ENCODE peak calls at places on chromosome 11, in ten cellular contexts. J, Y, A, C, R, V, U, X, O and N are unnamed samples.

GRCh38 chr11:30855383-30856006 is 269.3 kb upstream of the MPPED2 start:
- DNase-seq in J (no peak), Y (no peak), A (peak; percentile 46), C (no peak), R (no peak), V (no peak), U (no peak), X (peak; percentile 29), O (no peak), N (peak; percentile 59)

GRCh38 chr11:111421251-111421650 is 42.2 kb upstream of the POU2AF1 start:
- DNase-seq in J (no peak), Y (no peak), A (no peak), C (no peak), R (no peak), V (no peak), U (no peak), X (no peak), O (no peak), N (no peak)

GRCh38 chr11:62601114-62601363 is 626 bp downstream of the MTA2 start:
- DNase-seq in J (no peak), Y (no peak), A (no peak), C (no peak), R (no peak), V (peak; percentile 54), U (no peak), X (no peak), O (no peak), N (peak; percentile 70)

GRCh38 chr11:112042161-112042960 is 17.2 kb downstream of the DLAT start:
- DNase-seq in J (peak; percentile 39), Y (no peak), A (peak; percentile 12), C (peak; percentile 64), R (no peak), V (no peak), U (peak; percentile 62), X (peak; percentile 26), O (no peak), N (peak; percentile 17)

GRCh38 chr11:111395749-111396148 is 16.7 kb upstream of the POU2AF1 start:
- DNase-seq in J (no peak), Y (no peak), A (no peak), C (no peak), R (no peak), V (no peak), U (no peak), X (no peak), O (no peak), N (no peak)

GRCh38 chr11:30914143-30914762 is 328.1 kb upstream of the MPPED2 start:
- DNase-seq in J (peak; percentile 40), Y (peak; percentile 88), A (peak; percentile 65), C (peak; percentile 15), R (peak; percentile 56), V (peak; percentile 31), U (peak; percentile 83), X (peak; percentile 48), O (peak; percentile 73), N (peak; percentile 29)

GRCh38 chr11:12066799-12067508 is 43.4 kb upstream of the MICAL2 start:
- DNase-seq in J (peak; percentile 49), Y (peak; percentile 48), A (peak; percentile 67), C (no peak), R (no peak), V (peak; percentile 66), U (peak; percentile 98), X (peak; percentile 56), O (peak; percentile 66), N (peak; percentile 64)

GRCh38 chr11:70066136-70066520 is 12.0 kb upstream of the ANO1 start:
- DNase-seq in J (no peak), Y (no peak), A (no peak), C (no peak), R (no peak), V (no peak), U (no peak), X (no peak), O (no peak), N (no peak)

GRCh38 chr11:111077938-111078337 is 167.6 kb upstream of the POU2AF2 start:
- DNase-seq in J (peak; percentile 40), Y (no peak), A (no peak), C (no peak), R (no peak), V (no peak), U (no peak), X (peak; percentile 7), O (no peak), N (peak; percentile 19)

GRCh38 chr11:76448506-76448905 is 3.7 kb downstream of the EMSY start:
- DNase-seq in J (no peak), Y (peak; percentile 55), A (no peak), C (no peak), R (no peak), V (no peak), U (no peak), X (no peak), O (no peak), N (no peak)
- H3K9ac ChIP-seq in J (no peak overlapping the region), Y (no peak overlapping the region), A (no peak overlapping the region), C (no peak overlapping the region), R (no peak overlapping the region), V (no peak overlapping the region), U (no peak overlapping the region), X (no peak overlapping the region), O (no peak overlapping the region), N (no peak overlapping the region)

GRCh38 chr11:117950999-117951961 is 22.1 kb upstream of the TMPRSS13 start:
- DNase-seq in J (no peak), Y (no peak), A (no peak), C (no peak), R (no peak), V (no peak), U (no peak), X (no peak), O (no peak), N (no peak)

GRCh38 chr11:117946842-117947526 is 17.8 kb upstream of the TMPRSS13 start:
- DNase-seq in J (peak; percentile 90), Y (peak; percentile 90), A (peak; percentile 93), C (peak; percentile 85), R (peak; percentile 88), V (peak; percentile 89), U (peak; percentile 94), X (peak; percentile 91), O (peak; percentile 94), N (peak; percentile 92)

GRCh38 chr11:117950320-117950719 is 21.1 kb upstream of the TMPRSS13 start:
- DNase-seq in J (no peak), Y (no peak), A (no peak), C (no peak), R (no peak), V (no peak), U (peak; percentile 46), X (no peak), O (no peak), N (peak; percentile 3)

GRCh38 chr11:117946196-117946841 is 17.1 kb upstream of the TMPRSS13 start:
- DNase-seq in J (no peak), Y (no peak), A (no peak), C (no peak), R (no peak), V (no peak), U (no peak), X (no peak), O (no peak), N (no peak)

GRCh38 chr11:117949062-117949461 is 19.9 kb upstream of the TMPRSS13 start:
- DNase-seq in J (no peak), Y (no peak), A (no peak), C (no peak), R (no peak), V (no peak), U (no peak), X (no peak), O (no peak), N (no peak)
- H3K4me1 ChIP-seq in J (peaks cover 6% of the 10 kb centered on the region), Y (no peaks in the 10 kb centered on the region), A (no peaks in the 10 kb centered on the region), C (peaks cover 3% of the 10 kb centered on the region), R (peaks cover 4% of the 10 kb centered on the region), V (no peaks in the 10 kb centered on the region), U (no peaks in the 10 kb centered on the region), X (no peaks in the 10 kb centered on the region), O (peaks cover 7% of the 10 kb centered on the region), N (peaks cover 8% of the 10 kb centered on the region)

DNA sequence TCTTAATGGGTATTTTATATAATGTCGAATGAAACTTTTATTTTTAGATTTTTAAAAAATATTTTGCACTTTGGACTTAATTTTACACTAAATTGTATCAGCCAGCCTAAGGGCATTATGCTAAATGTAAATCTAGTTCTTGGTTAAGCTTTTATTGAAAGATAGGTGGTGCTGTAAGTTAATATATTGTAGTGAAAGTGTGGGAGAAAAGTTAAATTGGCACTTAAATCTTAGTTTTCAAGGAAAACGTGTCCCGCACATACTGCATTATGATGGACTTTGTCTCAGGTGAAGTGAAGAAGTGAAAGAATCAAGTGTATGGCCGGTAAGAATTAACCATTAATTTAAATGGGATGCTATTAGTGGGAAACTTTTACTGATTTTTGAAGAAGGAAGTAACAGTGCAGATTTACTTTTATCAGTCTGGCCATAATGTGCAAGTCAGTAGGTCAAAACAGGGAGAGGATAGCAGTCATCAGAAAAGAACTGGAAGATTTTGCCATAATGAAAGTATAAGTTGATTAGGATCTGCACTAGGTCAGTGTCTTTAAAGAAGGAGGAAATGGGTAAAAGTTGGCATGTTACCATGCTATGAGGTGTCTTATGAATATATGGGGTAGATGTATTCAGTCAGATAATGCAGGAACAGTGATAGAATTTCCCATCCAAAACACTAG is 81.6 kb downstream of the PDHX start:
- DNase-seq in J (peak; percentile 43), Y (no peak), A (peak; percentile 68), C (no peak), R (no peak), V (no peak), U (no peak), X (peak; percentile 58), O (no peak), N (peak; percentile 69)
- H3K4me3 ChIP-seq in J (no peak overlapping the region), Y (no peak overlapping the region), A (no peak overlapping the region), C (no peak overlapping the region), R (no peak overlapping the region), V (no peak overlapping the region), U (no peak overlapping the region), X (no peak overlapping the region), O (no peak overlapping the region), N (peak overlapping the region; percentile 12)

GRCh38 chr11:28833670-28834069 is 725.5 kb downstream of the METTL15 start:
- DNase-seq in J (peak; percentile 82), Y (no peak), A (peak; percentile 80), C (no peak), R (no peak), V (no peak), U (peak; percentile 56), X (peak; percentile 99), O (no peak), N (peak; percentile 84)
- H3K9ac ChIP-seq in J (no peak overlapping the region), Y (no peak overlapping the region), A (no peak overlapping the region), C (no peak overlapping the region), R (no peak overlapping the region), V (no peak overlapping the region), U (no peak overlapping the region), X (no peak overlapping the region), O (no peak overlapping the region), N (no peak overlapping the region)

GRCh38 chr11:120334332-120334731 is 1.9 kb upstream of the ARHGEF12 start:
- DNase-seq in J (no peak), Y (no peak), A (no peak), C (no peak), R (no peak), V (no peak), U (no peak), X (no peak), O (no peak), N (no peak)
- H3K4me1 ChIP-seq in J (peaks cover 52% of the 10 kb centered on the region), Y (peaks cover 15% of the 10 kb centered on the region), A (peaks cover 20% of the 10 kb centered on the region), C (peaks cover 45% of the 10 kb centered on the region), R (peaks cover 5% of the 10 kb centered on the region), V (peaks cover 4% of the 10 kb centered on the region), U (peaks cover 3% of the 10 kb centered on the region), X (peaks cover 13% of the 10 kb centered on the region), O (peaks cover 4% of the 10 kb centered on the region), N (peaks cover 52% of the 10 kb centered on the region)

GRCh38 chr11:14974723-14975587 is 2.8 kb upstream of the CALCA start:
- DNase-seq in J (peak; percentile 33), Y (peak; percentile 84), A (peak; percentile 56), C (peak; percentile 54), R (peak; percentile 61), V (peak; percentile 55), U (peak; percentile 92), X (peak; percentile 20), O (no peak), N (peak; percentile 19)
- H3K4me3 ChIP-seq in J (no peak overlapping the region), Y (peak overlapping the region; percentile 46), A (no peak overlapping the region), C (no peak overlapping the region), R (peak overlapping the region; percentile 30), V (no peak overlapping the region), U (peak overlapping the region; percentile 17), X (no peak overlapping the region), O (no peak overlapping the region), N (peak overlapping the region; percentile 38)